ENCODE peak calls at places on chromosomes 12 and 14, in five cellular contexts. D, Z, M, I and S are unnamed samples.

GRCh38 chr14:55711171-55711811 is 131.3 kb downstream of the KTN1 start:
- DNase-seq in Z (no peak), I (peak; percentile 61), D (no peak), M (no peak), S (peak; percentile 33)

GRCh38 chr12:11855993-11856374 is 206.5 kb downstream of the ETV6 start:
- DNase-seq in M (no peak), I (no peak), Z (no peak), D (no peak), S (no peak)

GRCh38 chr12:125272252-125272980 is 207.2 kb downstream of the AACS start:
- DNase-seq in M (no peak), I (no peak), D (peak; percentile 43), Z (no peak), S (no peak)

GRCh38 chr14:54188036-54188666 is 208.7 kb upstream of the CDKN3 start:
- DNase-seq in I (no peak), M (no peak), Z (no peak), D (no peak), S (no peak)

GRCh38 chr14:78767436-78767835 is 597.3 kb downstream of the NRXN3 start:
- DNase-seq in Z (no peak), D (no peak), I (no peak), M (no peak), S (no peak)

GRCh38 chr14:51677276-51677675 is 25.6 kb downstream of the FRMD6 start:
- DNase-seq in I (peak; percentile 63), D (no peak), Z (no peak), M (no peak), S (no peak)

GRCh38 chr14:99039316-99040041 is 232.5 kb downstream of the BCL11B start:
- DNase-seq in Z (no peak), I (no peak), D (no peak), M (no peak), S (no peak)

GRCh38 chr14:34971801-34972200 is 11.0 kb upstream of the SRP54 start:
- DNase-seq in D (no peak), I (no peak), Z (no peak), M (no peak), S (no peak)

GRCh38 chr12:115075552-115076170 is 391.7 kb upstream of the TBX3 start:
- DNase-seq in I (no peak), Z (no peak), M (no peak), D (no peak), S (no peak)

GRCh38 chr14:90558041-90558982 is 161.5 kb downstream of the CALM1 start:
- DNase-seq in D (no peak), Z (no peak), I (no peak), M (no peak), S (no peak)

GRCh38 chr14:90675399-90675798 is 140.8 kb downstream of the TTC7B start:
- DNase-seq in Z (no peak), D (no peak), M (no peak), I (peak; percentile 75), S (no peak)

GRCh38 chr12:42884116-42884515 is 294.6 kb upstream of the PRICKLE1 start:
- DNase-seq in Z (no peak), M (no peak), D (no peak), I (no peak), S (no peak)

GRCh38 chr12:59005195-59005961 is 85.1 kb upstream of the LRIG3 start:
- DNase-seq in Z (no peak), D (no peak), I (peak; percentile 29), M (no peak), S (no peak)

GRCh38 chr12:59007620-59008019 is 87.3 kb upstream of the LRIG3 start:
- DNase-seq in I (peak; percentile 48), D (no peak), Z (no peak), M (no peak), S (peak; percentile 17)

DNA sequence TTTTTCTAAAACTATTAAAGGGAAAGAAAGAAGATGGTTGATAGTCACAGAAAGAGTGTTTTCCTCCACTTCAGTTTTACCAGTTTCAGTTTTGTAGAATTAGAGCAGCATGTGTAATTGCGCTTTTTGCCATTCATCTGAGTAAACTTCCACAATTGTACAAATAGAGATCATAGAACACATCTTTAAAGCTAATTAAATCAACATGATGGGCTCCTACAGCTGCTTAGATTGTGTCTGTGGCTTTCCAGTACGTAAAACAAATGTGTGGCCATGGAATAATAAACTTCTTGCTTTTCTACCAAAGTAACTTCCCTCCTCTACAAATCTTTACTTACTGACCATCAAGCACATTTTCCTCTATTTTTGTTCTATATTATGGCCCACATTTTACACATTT is 84.2 kb upstream of the LRIG3 start:
- DNase-seq in D (no peak), Z (no peak), I (peak; percentile 0), M (no peak), S (no peak)
- H3K4me3 ChIP-seq in D (no peak overlapping the region), Z (no peak overlapping the region), I (no peak overlapping the region), M (no peak overlapping the region), S (no peak overlapping the region)

GRCh38 chr12:105318651-105319483 is 11.6 kb upstream of the C12orf75 start:
- DNase-seq in Z (no peak), D (no peak), M (no peak), I (no peak), S (no peak)

GRCh38 chr12:105321125-105321524 is 9.4 kb upstream of the C12orf75 start:
- DNase-seq in D (no peak), Z (no peak), I (no peak), M (no peak), S (no peak)

GRCh38 chr12:105317942-105318614 is 12.4 kb upstream of the C12orf75 start:
- DNase-seq in I (no peak), D (no peak), Z (no peak), M (no peak), S (peak; percentile 48)

GRCh38 chr12:105317453-105317852 is 13.0 kb upstream of the C12orf75 start:
- DNase-seq in I (peak; percentile 84), M (no peak), Z (no peak), D (no peak), S (no peak)

DNA sequence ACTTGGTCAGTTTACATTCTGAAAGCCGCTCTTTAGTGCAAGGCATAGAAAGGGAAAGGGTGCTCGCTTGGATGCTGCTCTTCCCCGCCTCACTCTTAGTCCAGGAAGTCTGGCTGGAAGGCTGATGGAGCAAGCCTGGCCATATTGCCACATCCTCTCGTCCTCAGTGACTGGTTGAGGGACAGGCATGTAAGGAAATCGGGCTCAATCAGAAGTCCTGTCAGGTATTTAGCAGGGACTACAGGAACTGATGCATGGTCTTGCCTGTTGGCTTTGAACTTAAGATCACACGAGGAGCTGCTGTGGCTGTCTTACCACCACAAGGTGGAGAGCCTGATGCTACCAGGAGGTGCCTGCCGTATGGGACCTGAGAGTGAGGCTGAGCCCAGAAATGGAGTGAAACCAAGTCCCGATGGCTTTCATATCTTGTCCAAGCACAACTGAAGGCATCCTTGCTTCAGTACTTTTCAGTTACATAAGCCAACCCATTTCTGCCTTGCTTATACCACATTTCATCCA is 10.7 kb upstream of the C12orf75 start:
- DNase-seq in Z (no peak), D (no peak), M (no peak), I (no peak), S (no peak)
- TF ChIP-seq CTCF in Z (no peak), D (no peak), M (no peak), I (no peak), S (no peak)

GRCh38 chr12:132206093-132206434 is 61.8 kb downstream of the NOC4L start:
- DNase-seq in Z (no peak), I (no peak), M (no peak), D (no peak), S (no peak)
- H3K27me3 ChIP-seq in Z (peaks cover 81% of the 10 kb centered on the region), I (peaks cover 30% of the 10 kb centered on the region), M (peaks cover 42% of the 10 kb centered on the region), D (peaks cover 28% of the 10 kb centered on the region), S (peaks cover 8% of the 10 kb centered on the region)

GRCh38 chr12:46904406-46905240 is 78.8 kb upstream of the SLC38A4 start:
- DNase-seq in D (no peak), Z (no peak), I (peak; percentile 27), M (no peak), S (no peak)
- H3K4me3 ChIP-seq in D (no peak overlapping the region), Z (no peak overlapping the region), I (no peak overlapping the region), M (no peak overlapping the region), S (no peak overlapping the region)

GRCh38 chr12:45660330-45660729 is 69.2 kb upstream of the ARID2 start:
- DNase-seq in I (peak; percentile 79), M (no peak), D (no peak), Z (peak; percentile 19), S (peak; percentile 87)
- TF ChIP-seq CTCF in I (no peak), M (no peak), D (no peak), Z (no peak), S (no peak)

GRCh38 chr14:59868021-59868420 is 2.6 kb downstream of the RTN1 start:
- DNase-seq in Z (no peak), M (no peak), I (no peak), D (no peak), S (no peak)

GRCh38 chr14:59871166-59871495 is 555 bp upstream of the RTN1 start:
- DNase-seq in I (no peak), M (no peak), Z (no peak), D (no peak), S (no peak)

GRCh38 chr14:59869381-59870255 is 958 bp downstream of the RTN1 start:
- DNase-seq in Z (no peak), D (peak; percentile 18), I (no peak), M (no peak), S (no peak)

GRCh38 chr14:59870277-59871165 is at the start of gene RTN1:
- DNase-seq in I (peak; percentile 29), Z (peak; percentile 51), D (peak; percentile 76), M (peak; percentile 87), S (peak; percentile 20)
- H3K27me3 ChIP-seq in I (peaks cover 24% of the 10 kb centered on the region), Z (peaks cover 86% of the 10 kb centered on the region), D (no peaks in the 10 kb centered on the region), M (peaks cover 19% of the 10 kb centered on the region), S (peaks cover 10% of the 10 kb centered on the region)

DNA sequence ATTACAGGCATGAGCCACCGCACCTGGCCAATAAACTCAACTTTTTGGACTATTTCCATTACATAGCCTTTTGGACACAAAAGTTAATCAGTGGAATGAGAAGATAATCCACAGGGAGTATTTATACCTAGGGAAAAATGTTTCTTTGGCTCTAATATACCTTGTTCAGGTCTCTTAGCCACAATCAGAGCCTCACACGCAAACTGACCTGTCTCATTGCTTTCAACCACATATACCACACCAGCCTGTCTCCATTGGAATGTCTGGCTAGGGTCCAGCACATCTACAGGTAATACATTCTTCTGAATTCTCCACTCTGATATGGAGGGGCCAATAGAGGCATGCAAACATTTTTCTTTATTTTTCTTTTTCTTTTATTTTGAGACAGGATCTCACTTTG is 3.8 kb upstream of the RBMS2 start:
- DNase-seq in I (no peak), Z (no peak), M (no peak), D (no peak), S (peak; percentile 67)
- H3K4me3 ChIP-seq in I (no peak overlapping the region), Z (no peak overlapping the region), M (no peak overlapping the region), D (no peak overlapping the region), S (no peak overlapping the region)